ENCODE peak calls at places on chromosomes 6 and 20, in five cellular contexts. O is heart left ventricle, U is H9, J is WTC11, K is neural crest cell. A is an unnamed sample.

GRCh38 chr6:54020311-54020710 is 90.9 kb upstream of the MLIP start:
- DNase-seq in J (no peak), K (no peak), U (no peak), O (no peak), A (no peak)

GRCh38 chr6:16130437-16130891 is 1.6 kb downstream of the MYLIP start:
- DNase-seq in O (no peak), J (no peak), K (no peak), U (no peak), A (no peak)

GRCh38 chr20:38617011-38617829 is 15.6 kb downstream of the ARHGAP40 start:
- DNase-seq in K (no peak), O (no peak), U (peak; percentile 65), J (peak; percentile 35), A (no peak)

GRCh38 chr6:33583591-33584155 is 3.6 kb upstream of the BAK1 start:
- DNase-seq in K (peak; percentile 44), U (peak; percentile 73), J (peak; percentile 77), O (no peak), A (peak; percentile 63)

GRCh38 chr6:7535498-7535897 is 6.0 kb upstream of the DSP start:
- DNase-seq in J (no peak), O (no peak), U (no peak), K (no peak), A (no peak)

GRCh38 chr6:166907373-166907841 is 48.9 kb downstream of the RNASET2 start:
- DNase-seq in U (no peak), J (no peak), K (no peak), O (no peak), A (no peak)

GRCh38 chr6:41551086-41551702 is 5.0 kb downstream of the FOXP4 start:
- DNase-seq in O (no peak), J (no peak), U (no peak), K (no peak), A (no peak)

GRCh38 chr6:31734703-31735500 is 1.4 kb downstream of the CLIC1 start:
- DNase-seq in K (no peak), U (peak; percentile 83), J (no peak), O (peak; percentile 77), A (peak; percentile 38)

GRCh38 chr20:33183292-33183691 is 15.3 kb downstream of the BPIFA2 start:
- DNase-seq in U (no peak), K (no peak), O (no peak), J (no peak), A (no peak)

GRCh38 chr6:92559611-92560010 is 859.7 kb downstream of the EPHA7 start:
- DNase-seq in O (no peak), U (no peak), K (no peak), J (no peak), A (no peak)

GRCh38 chr6:169654590-169655391 is 47.0 kb downstream of the WDR27 start:
- DNase-seq in U (no peak), K (peak; percentile 41), J (peak; percentile 59), O (peak; percentile 60), A (no peak)

GRCh38 chr6:71383891-71384489 is 95.4 kb downstream of the OGFRL1 start:
- DNase-seq in O (no peak), U (no peak), J (no peak), K (peak; percentile 28), A (peak; percentile 36)

GRCh38 chr6:83536647-83537589 is 24.6 kb downstream of the PRSS35 start:
- DNase-seq in O (no peak), K (no peak), U (no peak), J (no peak), A (no peak)

GRCh38 chr20:61437280-61438206 is 185.5 kb downstream of the CDH4 start:
- DNase-seq in U (peak; percentile 59), O (peak; percentile 31), K (peak; percentile 20), J (no peak), A (no peak)

GRCh38 chr6:155495011-155495768 is 39.6 kb upstream of the NOX3 start:
- DNase-seq in U (peak; percentile 69), J (peak; percentile 66), K (no peak), O (peak; percentile 38), A (peak; percentile 25)

GRCh38 chr6:25006565-25007001 is 70.8 kb upstream of the RIPOR2 start:
- DNase-seq in O (peak; percentile 81), U (no peak), J (no peak), K (no peak), A (peak; percentile 24)

GRCh38 chr20:23132293-23132929 is 46.3 kb upstream of the CD93 start:
- DNase-seq in O (no peak), U (no peak), J (no peak), K (no peak), A (no peak)

GRCh38 chr6:35624341-35625070 is 64.2 kb downstream of the FKBP5 start:
- DNase-seq in K (no peak), O (no peak), U (no peak), J (no peak), A (no peak)

GRCh38 chr20:35617397-35618031 is 1.9 kb downstream of the SPAG4 start:
- DNase-seq in O (peak; percentile 67), U (peak; percentile 80), J (peak; percentile 73), K (peak; percentile 33), A (peak; percentile 48)

GRCh38 chr6:39925931-39926290 is 8.4 kb downstream of the MOCS1 start:
- DNase-seq in K (no peak), O (no peak), U (no peak), J (no peak), A (no peak)

GRCh38 chr6:56312049-56312448 is 64.7 kb upstream of the COL21A1 start:
- DNase-seq in O (no peak), K (no peak), U (no peak), J (no peak), A (no peak)

GRCh38 chr6:157403684-157404051 is 22.7 kb downstream of the ZDHHC14 start:
- DNase-seq in K (no peak), U (no peak), O (no peak), J (no peak), A (no peak)

GRCh38 chr20:51272392-51272791 is 249.5 kb upstream of the KCNG1 start:
- DNase-seq in J (no peak), O (no peak), K (no peak), U (no peak), A (no peak)

GRCh38 chr20:62590301-62591121 is 51.8 kb upstream of the SLCO4A1 start:
- DNase-seq in J (no peak), O (peak; percentile 61), K (no peak), U (no peak), A (no peak)

GRCh38 chr20:33352258-33353012 is 48.9 kb downstream of the CDK5RAP1 start:
- DNase-seq in K (no peak), O (no peak), J (no peak), U (no peak), A (no peak)

GRCh38 chr20:57391439-57392129 is 388 bp downstream of the RBM38 start:
- DNase-seq in O (peak; percentile 43), U (no peak), K (no peak), J (no peak), A (no peak)

GRCh38 chr6:134675110-134676038 is 274.5 kb downstream of the ALDH8A1 start:
- DNase-seq in O (no peak), K (no peak), J (no peak), U (no peak), A (no peak)

GRCh38 chr20:61756966-61757677 is 308.6 kb downstream of the TAF4 start:
- DNase-seq in U (no peak), O (no peak), K (no peak), J (no peak), A (no peak)

GRCh38 chr6:150417899-150418824 is 49.4 kb downstream of the IYD start:
- DNase-seq in O (no peak), U (no peak), J (no peak), K (no peak), A (peak; percentile 23)

GRCh38 chr6:147906361-147906760 is 397.9 kb downstream of the SAMD5 start:
- DNase-seq in K (no peak), J (no peak), O (no peak), U (no peak), A (no peak)

GRCh38 chr20:61560361-61560853 is 308.3 kb downstream of the CDH4 start:
- DNase-seq in J (peak; percentile 80), O (peak; percentile 33), K (no peak), U (peak; percentile 80), A (no peak)

GRCh38 chr6:6390849-6391602 is 70.6 kb upstream of the F13A1 start:
- DNase-seq in U (no peak), J (no peak), K (no peak), O (no peak), A (no peak)

GRCh38 chr6:90118581-90118980 is 178.1 kb downstream of the BACH2 start:
- DNase-seq in O (no peak), K (no peak), U (no peak), J (no peak), A (no peak)

GRCh38 chr6:136415351-136416005 is 125.8 kb upstream of the BCLAF1 start:
- DNase-seq in O (no peak), U (no peak), K (no peak), J (no peak), A (no peak)

GRCh38 chr6:169173532-169174268 is 79.9 kb downstream of the THBS2 start:
- DNase-seq in J (no peak), K (no peak), O (no peak), U (no peak), A (no peak)

GRCh38 chr20:63635431-63636141 is 8.7 kb upstream of the GMEB2 start:
- DNase-seq in U (no peak), O (no peak), K (no peak), J (no peak), A (no peak)

GRCh38 chr6:129353067-129353466 is 356.9 kb downstream of the ARHGAP18 start:
- DNase-seq in O (peak; percentile 62), J (no peak), K (no peak), U (no peak), A (peak; percentile 5)

GRCh38 chr6:28606424-28607391 is 81.0 kb downstream of the GPX5 start:
- DNase-seq in O (no peak), U (peak; percentile 81), J (peak; percentile 72), K (peak; percentile 62), A (peak; percentile 62)
- TF ChIP-seq CTCF in O (no peak), U (peak; percentile 60), J (no peak), K (peak; percentile 63), A (peak; percentile 55)

DNA sequence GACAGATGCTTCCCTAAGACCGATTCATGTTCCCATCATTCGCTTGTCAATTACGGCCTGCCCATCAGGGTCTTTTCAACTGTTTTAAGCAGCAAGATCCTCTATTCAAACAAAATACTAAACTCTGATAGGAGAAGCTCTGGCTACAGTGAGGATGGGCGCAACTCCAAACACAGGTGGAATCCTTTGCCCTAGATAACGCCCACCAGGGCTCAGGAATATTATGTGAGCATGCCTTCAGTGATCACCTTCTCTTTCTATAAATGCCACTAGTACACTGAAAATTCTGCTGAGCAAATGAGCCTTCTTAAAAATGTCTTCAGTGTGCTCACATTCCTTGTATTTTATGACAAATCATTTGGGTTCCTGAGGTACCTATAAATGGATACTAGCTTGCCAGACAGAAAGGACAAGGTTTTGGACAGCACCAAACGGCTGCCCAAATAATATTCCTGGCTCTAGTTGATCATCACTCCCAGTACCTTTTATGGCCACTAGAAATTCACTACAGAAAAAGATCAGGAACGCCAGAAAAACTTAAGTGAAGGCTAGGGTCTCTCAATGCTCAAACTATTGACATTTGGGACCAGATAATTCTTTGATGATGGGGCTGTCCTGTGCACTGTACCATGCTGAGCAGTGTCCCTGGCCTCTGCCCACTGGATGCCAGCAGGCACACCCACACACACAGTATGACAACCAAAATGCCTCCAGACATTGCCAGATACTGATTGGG is 13.1 kb downstream of the ZNF217 start:
- DNase-seq in K (no peak), O (no peak), J (no peak), U (no peak), A (no peak)
- TF ChIP-seq CTCF in K (peak; percentile 46), O (peak; percentile 9), J (no peak), U (peak; percentile 24), A (no peak)

GRCh38 chr6:88761237-88762031 is 202.0 kb downstream of the RNGTT start:
- DNase-seq in U (no peak), K (no peak), J (no peak), O (no peak), A (no peak)
- TF ChIP-seq CTCF in U (peak; percentile 58), K (no peak), J (no peak), O (no peak), A (peak; percentile 16)

GRCh38 chr20:54366669-54367068 is 108.7 kb upstream of the DOK5 start:
- DNase-seq in K (no peak), O (no peak), U (no peak), J (no peak), A (no peak)
- TF ChIP-seq CTCF in K (no peak), O (no peak), U (no peak), J (no peak), A (no peak)